ENCODE peak calls at places on chromosomes 6 and 20, in nine cellular contexts. U is SK-N-SH, E is cardiac muscle cell, G is H9, J is type B pancreatic cell, O is upper lobe of right lung, T is nephron progenitor cell, C is right atrium auricular region, Q is neural progenitor cell. L is an unnamed sample.

GRCh38 chr6:89611666-89612065 is 26.9 kb downstream of the LYRM2 start:
- DNase-seq in U (no peak), E (peak), G (no peak), J (no peak), O (no peak), T (no peak), C (no peak), Q (no peak), L (no peak)

GRCh38 chr6:168577496-168577895 is 136.5 kb downstream of the SMOC2 start:
- DNase-seq in U (no peak), E (no peak), G (no peak), J (no peak), O (no peak), T (no peak), C (no peak), Q (no peak), L (no peak)

GRCh38 chr6:168794515-168794914 is 353.5 kb downstream of the SMOC2 start:
- DNase-seq in U (no peak), E (no peak), G (no peak), J (no peak), O (no peak), T (no peak), C (no peak), Q (no peak), L (no peak)

GRCh38 chr6:49541936-49542335 is 8.5 kb upstream of the C6orf141 start:
- DNase-seq in U (no peak), E (peak), G (no peak), J (no peak), O (no peak), T (no peak), C (no peak), Q (no peak), L (no peak)

GRCh38 chr6:151044465-151045441 is 179.3 kb downstream of the MTHFD1L start:
- DNase-seq in U (peak), E (peak), G (no peak), J (no peak), O (peak), T (peak), C (peak), Q (peak), L (peak)

GRCh38 chr6:143125455-143125854 is 64.8 kb downstream of the AIG1 start:
- DNase-seq in U (peak), E (peak), G (no peak), J (no peak), O (no peak), T (no peak), C (no peak), Q (no peak), L (no peak)

GRCh38 chr6:121335111-121336008 is 1.1 kb upstream of the TBC1D32 start:
- DNase-seq in U (peak), E (peak), G (no peak), J (no peak), O (no peak), T (no peak), C (no peak), Q (no peak), L (no peak)

GRCh38 chr6:107466062-107466461 is 6.7 kb upstream of the PDSS2 start:
- DNase-seq in U (no peak), E (no peak), G (no peak), J (no peak), O (no peak), T (no peak), C (no peak), Q (no peak), L (no peak)

GRCh38 chr20:46985241-46985640 is 90.6 kb downstream of the EYA2 start:
- DNase-seq in U (no peak), E (no peak), G (no peak), J (no peak), O (no peak), T (no peak), C (no peak), Q (no peak), L (no peak)

GRCh38 chr20:24166412-24166811 is 177.8 kb upstream of the GGTLC1 start:
- DNase-seq in U (no peak), E (no peak), G (no peak), J (no peak), O (no peak), T (no peak), C (no peak), Q (no peak), L (no peak)

GRCh38 chr6:14910692-14911547 is 334.9 kb upstream of the JARID2 start:
- DNase-seq in U (no peak), E (peak), G (no peak), J (no peak), O (peak), T (no peak), C (no peak), Q (no peak), L (no peak)

GRCh38 chr6:144012534-144012933 is 4.5 kb upstream of the PLAGL1 start:
- DNase-seq in U (no peak), E (peak), G (no peak), J (no peak), O (no peak), T (no peak), C (no peak), Q (no peak), L (no peak)

GRCh38 chr6:17269840-17270239 is 11.3 kb upstream of the RBM24 start:
- DNase-seq in U (no peak), E (no peak), G (no peak), J (no peak), O (no peak), T (no peak), C (no peak), Q (no peak), L (no peak)

GRCh38 chr20:23320317-23320716 is 30.3 kb upstream of the NXT1 start:
- DNase-seq in U (peak), E (peak), G (no peak), J (no peak), O (no peak), T (no peak), C (no peak), Q (no peak), L (peak)

GRCh38 chr6:160667854-160668481 is 3.9 kb upstream of the LPA start:
- DNase-seq in U (peak), E (no peak), G (peak), J (no peak), O (no peak), T (peak), C (no peak), Q (peak), L (peak)

GRCh38 chr6:158991017-158991723 is 8.8 kb downstream of the RSPH3 start:
- DNase-seq in U (no peak), E (no peak), G (peak), J (no peak), O (no peak), T (no peak), C (no peak), Q (no peak), L (no peak)

GRCh38 chr6:35694462-35694861 is 5.7 kb upstream of the FKBP5 start:
- DNase-seq in U (no peak), E (no peak), G (no peak), J (no peak), O (no peak), T (no peak), C (no peak), Q (no peak), L (no peak)

GRCh38 chr6:114355300-114355699 is 12.5 kb upstream of the HS3ST5 start:
- DNase-seq in U (no peak), E (no peak), G (no peak), J (no peak), O (no peak), T (no peak), C (no peak), Q (no peak), L (no peak)
- TF ChIP-seq CTCF in U (no peak), E (no peak), G (no peak), J (no peak), O (no peak), T (no peak), C (no peak), Q (no peak), L (no peak)

DNA sequence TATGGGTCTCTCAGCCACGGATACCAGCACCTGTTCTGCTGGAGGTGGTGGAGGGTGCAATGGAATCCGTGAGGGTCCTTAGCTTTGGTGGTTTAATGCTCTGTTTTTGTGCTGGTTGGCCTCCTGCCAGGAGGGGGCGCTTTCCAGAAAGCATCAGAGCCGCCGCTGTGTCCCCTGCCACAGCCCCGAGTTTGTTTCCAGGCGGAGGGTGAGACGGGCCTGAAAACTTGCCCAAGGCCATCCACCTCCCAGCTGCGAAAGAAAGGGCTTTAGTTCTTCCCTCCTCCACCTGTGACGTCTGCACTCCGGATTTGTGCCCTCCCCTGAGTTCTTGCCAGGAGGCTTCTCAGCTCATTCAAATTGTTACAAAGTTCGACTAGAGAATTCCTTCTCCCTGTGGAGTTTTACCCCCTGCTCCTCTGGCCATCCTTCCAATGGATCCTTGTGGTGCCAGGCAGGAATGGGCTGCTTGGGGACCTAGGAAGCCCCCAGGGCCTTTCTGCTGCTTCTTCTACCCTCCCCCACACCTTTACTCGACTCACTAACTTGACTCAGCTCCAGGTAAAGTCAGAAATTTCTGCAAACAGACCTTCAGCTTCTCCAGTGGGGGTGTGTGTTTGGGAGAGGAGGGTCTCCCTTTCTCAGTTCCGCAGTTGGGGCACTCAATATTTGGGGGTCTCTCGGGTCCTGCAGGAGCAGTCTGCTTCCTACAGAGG is 873.7 kb downstream of the KIF16B start:
- DNase-seq in U (no peak), E (no peak), G (peak), J (no peak), O (no peak), T (no peak), C (no peak), Q (no peak), L (no peak)
- TF ChIP-seq CTCF in U (peak), E (no peak), G (peak), J (peak), O (no peak), T (no peak), C (no peak), Q (peak), L (no peak)

DNA sequence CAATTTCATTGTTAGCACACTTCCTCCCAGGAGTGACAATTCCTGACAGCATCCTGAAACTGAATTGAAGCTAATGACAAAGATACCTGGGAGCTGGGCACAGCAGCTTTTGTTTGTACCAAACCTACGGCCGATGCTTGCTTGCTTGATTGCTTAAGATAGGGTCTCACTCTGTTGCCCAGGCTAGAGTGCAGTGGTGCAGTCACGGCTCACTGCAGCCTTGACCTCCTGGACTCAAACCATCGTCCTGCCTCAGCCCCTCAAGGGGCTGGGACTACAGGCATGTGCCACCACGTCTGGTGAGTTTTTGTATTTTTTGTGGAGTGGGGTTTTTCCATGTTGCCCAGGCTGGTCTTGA is 84.7 kb upstream of the SCP2D1 start:
- DNase-seq in U (no peak), E (no peak), G (no peak), J (no peak), O (no peak), T (no peak), C (no peak), Q (no peak), L (no peak)
- TF ChIP-seq CTCF in U (no peak), E (no peak), G (no peak), J (no peak), O (no peak), T (no peak), C (no peak), Q (no peak), L (no peak)

DNA sequence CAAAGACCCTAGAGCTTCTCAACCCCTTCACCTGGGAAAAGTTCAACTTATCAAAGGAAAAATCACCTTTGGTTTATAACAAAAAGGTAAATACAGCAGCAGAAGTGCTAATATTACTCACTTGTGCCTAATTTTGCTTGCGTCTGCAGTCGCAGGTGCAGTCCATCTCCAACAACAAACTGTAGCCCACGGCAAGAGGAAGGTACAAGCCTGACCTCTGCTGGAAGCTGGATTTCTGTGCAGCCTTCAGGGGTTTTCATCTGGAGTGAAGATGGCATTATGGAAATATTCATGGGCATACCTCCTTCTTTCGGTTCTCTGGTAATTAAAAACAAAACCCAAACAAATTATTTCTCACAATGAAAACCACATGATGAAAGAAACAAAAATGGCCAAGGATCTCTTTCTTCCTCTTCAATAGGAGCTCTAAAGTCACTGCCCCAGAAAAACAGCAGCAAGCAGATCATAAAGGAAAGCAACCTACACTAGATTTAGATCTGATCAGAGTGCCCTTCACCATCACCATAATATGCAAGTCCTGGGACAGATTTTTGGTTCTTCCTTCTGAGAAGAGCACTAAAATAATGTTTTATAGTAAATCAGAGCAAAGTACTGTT is 7.8 kb downstream of the UBE3D start:
- DNase-seq in U (peak), E (peak), G (peak), J (no peak), O (no peak), T (peak), C (no peak), Q (peak), L (peak)
- TF ChIP-seq CTCF in U (peak), E (peak), G (peak), J (peak), O (peak), T (peak), C (peak), Q (peak), L (peak)

DNA sequence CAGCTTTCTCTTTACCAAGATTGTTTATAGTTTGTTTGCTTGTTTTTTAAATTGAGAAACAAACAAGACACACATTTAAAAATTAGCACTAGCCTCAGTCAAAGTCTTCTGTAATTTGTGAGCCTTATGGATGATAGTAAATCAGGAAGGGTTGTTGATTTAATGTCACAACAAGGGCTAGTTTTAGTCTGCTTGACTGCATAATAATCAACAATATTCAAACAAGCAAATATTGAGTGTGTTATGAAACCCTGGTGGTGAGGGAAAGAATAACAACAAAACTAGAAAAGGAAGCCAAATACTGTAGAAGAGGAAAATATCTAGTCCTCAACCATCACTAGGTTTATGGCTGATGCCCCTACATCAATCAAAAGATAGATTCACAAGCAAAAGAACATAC is 228.6 kb downstream of the TBC1D7 start:
- DNase-seq in U (no peak), E (no peak), G (no peak), J (no peak), O (no peak), T (no peak), C (no peak), Q (no peak), L (no peak)
- TF ChIP-seq CTCF in U (peak), E (peak), G (peak), J (peak), O (peak), T (no peak), C (no peak), Q (peak), L (no peak)

GRCh38 chr20:40160151-40160550 is 528.9 kb downstream of the MAFB start:
- DNase-seq in U (peak), E (peak), G (peak), J (no peak), O (peak), T (peak), C (peak), Q (peak), L (peak)
- TF ChIP-seq CTCF in U (peak), E (peak), G (peak), J (peak), O (peak), T (peak), C (peak), Q (peak), L (peak)

GRCh38 chr20:34708621-34709043 is 4.5 kb downstream of the TP53INP2 start:
- DNase-seq in U (peak), E (peak), G (peak), J (peak), O (peak), T (peak), C (peak), Q (peak), L (peak)

GRCh38 chr20:34710861-34711574 is 6.9 kb downstream of the TP53INP2 start:
- DNase-seq in U (no peak), E (no peak), G (no peak), J (no peak), O (no peak), T (no peak), C (no peak), Q (no peak), L (no peak)

GRCh38 chr20:34710568-34710839 is 6.4 kb downstream of the TP53INP2 start:
- DNase-seq in U (no peak), E (no peak), G (no peak), J (no peak), O (no peak), T (no peak), C (no peak), Q (no peak), L (no peak)

GRCh38 chr20:34709044-34709835 is 5.1 kb downstream of the TP53INP2 start:
- DNase-seq in U (peak), E (peak), G (peak), J (peak), O (peak), T (peak), C (peak), Q (peak), L (peak)

DNA sequence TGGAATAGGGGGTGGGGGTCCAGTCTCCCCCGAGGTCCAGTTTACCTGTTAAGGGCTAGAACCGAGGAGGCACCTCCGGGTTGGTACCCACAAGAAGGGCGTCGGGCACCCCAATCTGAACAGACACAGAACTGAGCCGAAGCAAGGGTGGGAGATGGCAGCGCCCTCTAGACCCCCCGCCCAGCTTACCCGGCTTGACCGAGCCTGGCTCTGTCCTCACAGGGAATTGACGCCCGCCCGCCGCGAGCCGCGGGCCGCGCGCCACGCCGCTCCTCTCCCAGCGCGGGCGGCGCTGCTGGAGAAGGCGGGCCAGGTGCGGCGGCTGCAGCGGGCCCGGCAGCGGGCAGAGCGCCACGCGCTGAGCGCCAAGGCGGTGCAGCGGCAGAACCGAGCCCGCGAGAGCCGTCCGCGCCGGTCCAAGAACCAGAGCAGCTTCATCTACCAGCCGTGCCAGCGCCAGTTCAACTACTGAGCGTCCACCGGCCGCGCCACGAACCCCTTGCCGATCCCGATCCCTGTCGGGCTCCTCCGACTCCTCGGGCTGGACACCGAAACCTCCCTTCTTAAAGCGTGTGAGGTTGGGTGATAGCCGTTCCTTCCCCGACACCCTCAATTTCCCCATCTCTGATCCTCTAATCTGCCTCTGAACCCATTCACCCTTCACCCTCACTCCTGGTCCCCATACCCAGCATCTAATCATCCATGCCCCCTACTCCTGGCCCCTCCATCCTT is 5.9 kb downstream of the TP53INP2 start:
- DNase-seq in U (peak), E (peak), G (peak), J (peak), O (peak), T (peak), C (peak), Q (peak), L (peak)
- TF ChIP-seq CTCF in U (peak), E (no peak), G (peak), J (peak), O (peak), T (no peak), C (no peak), Q (peak), L (peak)

L was measured in Calu3.